ENCODE peak calls at places on chromosomes 7 and 10, in six cellular contexts. One of them, this sample, is unnamed.

GRCh38 chr10:103231047-103231551 is 14.6 kb upstream of the RPEL1 start:
- DNase-seq in posterior cingulate gyrus: no peak
- DNase-seq in NCI-H748 treated with DMSO at 0.1 percent for 48 hours: no peak
- DNase-seq in NCI-H460: peak
- DNase-seq in EH: peak
- DNase-seq in EL: peak
- DNase-seq in this sample: no peak

GRCh38 chr7:16905300-16906044 is 23.7 kb upstream of the AGR3 start:
- DNase-seq in posterior cingulate gyrus: no peak
- DNase-seq in NCI-H748 treated with DMSO at 0.1 percent for 48 hours: no peak
- DNase-seq in NCI-H460: no peak
- DNase-seq in EH: peak
- DNase-seq in EL: peak
- DNase-seq in this sample: no peak

GRCh38 chr7:100983451-100984187 is 14.3 kb downstream of the MUC12 start:
- DNase-seq in posterior cingulate gyrus: no peak
- DNase-seq in NCI-H748 treated with DMSO at 0.1 percent for 48 hours: no peak
- DNase-seq in NCI-H460: no peak
- DNase-seq in EH: peak
- DNase-seq in EL: peak
- DNase-seq in this sample: no peak

GRCh38 chr7:90233569-90233968 is 11.4 kb upstream of the CFAP69 start:
- DNase-seq in posterior cingulate gyrus: no peak
- DNase-seq in NCI-H748 treated with DMSO at 0.1 percent for 48 hours: no peak
- DNase-seq in NCI-H460: no peak
- DNase-seq in EH: no peak
- DNase-seq in EL: no peak
- DNase-seq in this sample: no peak

GRCh38 chr7:69599879-69600764 is 1.8 kb downstream of the AUTS2 start:
- DNase-seq in posterior cingulate gyrus: peak
- DNase-seq in NCI-H748 treated with DMSO at 0.1 percent for 48 hours: no peak
- DNase-seq in NCI-H460: no peak
- DNase-seq in EH: no peak
- DNase-seq in EL: no peak
- DNase-seq in this sample: no peak

GRCh38 chr7:93378131-93378530 is 146.0 kb downstream of the VPS50 start:
- DNase-seq in posterior cingulate gyrus: no peak
- DNase-seq in NCI-H748 treated with DMSO at 0.1 percent for 48 hours: no peak
- DNase-seq in NCI-H460: no peak
- DNase-seq in EH: no peak
- DNase-seq in EL: no peak
- DNase-seq in this sample: no peak

GRCh38 chr7:77415474-77415821 is 701 bp downstream of the GSAP start:
- DNase-seq in posterior cingulate gyrus: no peak
- DNase-seq in NCI-H748 treated with DMSO at 0.1 percent for 48 hours: no peak
- DNase-seq in NCI-H460: peak
- DNase-seq in EH: no peak
- DNase-seq in EL: peak
- DNase-seq in this sample: no peak

GRCh38 chr7:17939670-17940301 is 508 bp downstream of the SNX13 start:
- DNase-seq in posterior cingulate gyrus: peak
- DNase-seq in NCI-H748 treated with DMSO at 0.1 percent for 48 hours: no peak
- DNase-seq in NCI-H460: peak
- DNase-seq in EH: peak
- DNase-seq in EL: peak
- DNase-seq in this sample: no peak

GRCh38 chr10:123057968-123058367 is 49.2 kb downstream of the ACADSB start:
- DNase-seq in posterior cingulate gyrus: no peak
- DNase-seq in NCI-H748 treated with DMSO at 0.1 percent for 48 hours: no peak
- DNase-seq in NCI-H460: no peak
- DNase-seq in EH: no peak
- DNase-seq in EL: no peak
- DNase-seq in this sample: no peak

GRCh38 chr10:24920907-24921881 is 31.2 kb downstream of the PRTFDC1 start:
- DNase-seq in posterior cingulate gyrus: peak
- DNase-seq in NCI-H748 treated with DMSO at 0.1 percent for 48 hours: no peak
- DNase-seq in NCI-H460: peak
- DNase-seq in EH: peak
- DNase-seq in EL: peak
- DNase-seq in this sample: peak

GRCh38 chr10:28839600-28840007 is 162.3 kb downstream of the BAMBI start:
- DNase-seq in posterior cingulate gyrus: no peak
- DNase-seq in NCI-H748 treated with DMSO at 0.1 percent for 48 hours: peak
- DNase-seq in NCI-H460: no peak
- DNase-seq in EH: peak
- DNase-seq in EL: peak
- DNase-seq in this sample: no peak

GRCh38 chr10:6299234-6299633 is 96.5 kb downstream of the PFKFB3 start:
- DNase-seq in posterior cingulate gyrus: no peak
- DNase-seq in NCI-H748 treated with DMSO at 0.1 percent for 48 hours: no peak
- DNase-seq in NCI-H460: no peak
- DNase-seq in EH: no peak
- DNase-seq in EL: no peak
- DNase-seq in this sample: no peak

GRCh38 chr10:624605-625334 is 64.7 kb downstream of the DIP2C start:
- DNase-seq in posterior cingulate gyrus: peak
- DNase-seq in NCI-H748 treated with DMSO at 0.1 percent for 48 hours: peak
- DNase-seq in NCI-H460: peak
- DNase-seq in EH: peak
- DNase-seq in EL: peak
- DNase-seq in this sample: no peak

GRCh38 chr7:101814996-101815825 is 2.2 kb upstream of the CUX1 start:
- DNase-seq in posterior cingulate gyrus: no peak
- DNase-seq in NCI-H748 treated with DMSO at 0.1 percent for 48 hours: no peak
- DNase-seq in NCI-H460: peak
- DNase-seq in EH: peak
- DNase-seq in EL: peak
- DNase-seq in this sample: no peak

GRCh38 chr7:158040199-158040598 is 547.4 kb downstream of the PTPRN2 start:
- DNase-seq in posterior cingulate gyrus: no peak
- DNase-seq in NCI-H748 treated with DMSO at 0.1 percent for 48 hours: no peak
- DNase-seq in NCI-H460: no peak
- DNase-seq in EH: no peak
- DNase-seq in EL: no peak
- DNase-seq in this sample: no peak

GRCh38 chr10:124626759-124627380 is 117.3 kb downstream of the FAM53B start:
- DNase-seq in posterior cingulate gyrus: no peak
- DNase-seq in NCI-H748 treated with DMSO at 0.1 percent for 48 hours: no peak
- DNase-seq in NCI-H460: no peak
- DNase-seq in EH: no peak
- DNase-seq in EL: no peak
- DNase-seq in this sample: no peak

GRCh38 chr10:16646474-16647059 is 124.9 kb upstream of the C1QL3 start:
- DNase-seq in posterior cingulate gyrus: no peak
- DNase-seq in NCI-H748 treated with DMSO at 0.1 percent for 48 hours: no peak
- DNase-seq in NCI-H460: no peak
- DNase-seq in EH: no peak
- DNase-seq in EL: no peak
- DNase-seq in this sample: no peak

GRCh38 chr7:151671514-151671913 is 151.8 kb upstream of the RHEB start:
- DNase-seq in posterior cingulate gyrus: no peak
- DNase-seq in NCI-H748 treated with DMSO at 0.1 percent for 48 hours: no peak
- DNase-seq in NCI-H460: no peak
- DNase-seq in EH: no peak
- DNase-seq in EL: no peak
- DNase-seq in this sample: no peak

GRCh38 chr10:48206470-48207250 is 67.8 kb downstream of the FRMPD2 start:
- DNase-seq in posterior cingulate gyrus: no peak
- DNase-seq in NCI-H748 treated with DMSO at 0.1 percent for 48 hours: no peak
- DNase-seq in NCI-H460: no peak
- DNase-seq in EH: no peak
- DNase-seq in EL: no peak
- DNase-seq in this sample: no peak

GRCh38 chr7:55432937-55433784 is 68.0 kb downstream of the LANCL2 start:
- DNase-seq in posterior cingulate gyrus: no peak
- DNase-seq in NCI-H748 treated with DMSO at 0.1 percent for 48 hours: peak
- DNase-seq in NCI-H460: peak
- DNase-seq in EH: peak
- DNase-seq in EL: peak
- DNase-seq in this sample: peak

GRCh38 chr10:62048919-62049636 is 147.6 kb downstream of the ARID5B start:
- DNase-seq in posterior cingulate gyrus: peak
- DNase-seq in NCI-H748 treated with DMSO at 0.1 percent for 48 hours: peak
- DNase-seq in NCI-H460: peak
- DNase-seq in EH: peak
- DNase-seq in EL: peak
- DNase-seq in this sample: no peak

GRCh38 chr10:3976718-3977117 is 191.7 kb upstream of the KLF6 start:
- DNase-seq in posterior cingulate gyrus: no peak
- DNase-seq in NCI-H748 treated with DMSO at 0.1 percent for 48 hours: no peak
- DNase-seq in NCI-H460: no peak
- DNase-seq in EH: no peak
- DNase-seq in EL: no peak
- DNase-seq in this sample: no peak

GRCh38 chr10:62637249-62638061 is 167.1 kb upstream of the ADO start:
- DNase-seq in posterior cingulate gyrus: no peak
- DNase-seq in NCI-H748 treated with DMSO at 0.1 percent for 48 hours: no peak
- DNase-seq in NCI-H460: no peak
- DNase-seq in EH: peak
- DNase-seq in EL: peak
- DNase-seq in this sample: peak

GRCh38 chr10:97140887-97141745 is 44.6 kb downstream of the SLIT1 start:
- DNase-seq in posterior cingulate gyrus: no peak
- DNase-seq in NCI-H748 treated with DMSO at 0.1 percent for 48 hours: no peak
- DNase-seq in NCI-H460: no peak
- DNase-seq in EH: no peak
- DNase-seq in EL: no peak
- DNase-seq in this sample: peak

GRCh38 chr10:69089638-69090599 is 2.0 kb downstream of the SRGN start:
- DNase-seq in posterior cingulate gyrus: no peak
- DNase-seq in NCI-H748 treated with DMSO at 0.1 percent for 48 hours: no peak
- DNase-seq in NCI-H460: peak
- DNase-seq in EH: peak
- DNase-seq in EL: peak
- DNase-seq in this sample: peak

GRCh38 chr7:27185708-27186449 is 847 bp upstream of the HOXA11 start:
- DNase-seq in posterior cingulate gyrus: no peak
- DNase-seq in NCI-H748 treated with DMSO at 0.1 percent for 48 hours: no peak
- DNase-seq in NCI-H460: no peak
- DNase-seq in EH: peak
- DNase-seq in EL: peak
- DNase-seq in this sample: no peak

GRCh38 chr7:2525161-2525930 is 5.8 kb downstream of the LFNG start:
- DNase-seq in posterior cingulate gyrus: no peak
- DNase-seq in NCI-H748 treated with DMSO at 0.1 percent for 48 hours: no peak
- DNase-seq in NCI-H460: no peak
- DNase-seq in EH: no peak
- DNase-seq in EL: no peak
- DNase-seq in this sample: no peak

GRCh38 chr10:59606551-59606961 is 103.1 kb downstream of the SLC16A9 start:
- DNase-seq in posterior cingulate gyrus: no peak
- DNase-seq in NCI-H748 treated with DMSO at 0.1 percent for 48 hours: no peak
- DNase-seq in NCI-H460: no peak
- DNase-seq in EH: no peak
- DNase-seq in EL: peak
- DNase-seq in this sample: no peak

GRCh38 chr7:98995111-98995510 is 116.8 kb downstream of the TRRAP start:
- DNase-seq in posterior cingulate gyrus: no peak
- DNase-seq in NCI-H748 treated with DMSO at 0.1 percent for 48 hours: no peak
- DNase-seq in NCI-H460: no peak
- DNase-seq in EH: no peak
- DNase-seq in EL: no peak
- DNase-seq in this sample: no peak

GRCh38 chr7:143322646-143323343 is 6.9 kb downstream of the CLCN1 start:
- DNase-seq in posterior cingulate gyrus: no peak
- DNase-seq in NCI-H748 treated with DMSO at 0.1 percent for 48 hours: no peak
- DNase-seq in NCI-H460: no peak
- DNase-seq in EH: no peak
- DNase-seq in EL: no peak
- DNase-seq in this sample: no peak

GRCh38 chr10:24871006-24871405 is 81.4 kb downstream of the PRTFDC1 start:
- DNase-seq in posterior cingulate gyrus: no peak
- DNase-seq in NCI-H748 treated with DMSO at 0.1 percent for 48 hours: no peak
- DNase-seq in NCI-H460: no peak
- DNase-seq in EH: no peak
- DNase-seq in EL: no peak
- DNase-seq in this sample: no peak